ENCODE peak calls at places on chromosomes 3 and 15, in seven cellular contexts. A is GM23338, R is neural progenitor cell, E is PC-3, Y is SK-N-SH, I is PC-9, X is MM.1S. N is an unnamed sample. For H3F3A and H4K20me1, the result is how much of the 10 kb centered on the place peaks cover.

GRCh38 chr3:188043891-188044290 is 110.1 kb upstream of the LPP start:
- DNase-seq in E (no peak), I (no peak), A (no peak), R (no peak), Y (no peak), X (no peak), N (no peak)

GRCh38 chr15:56286213-56286612 is 42.5 kb upstream of the RFX7 start:
- DNase-seq in Y (no peak), R (peak), E (no peak), I (no peak), X (peak), A (peak), N (no peak)

GRCh38 chr15:49620174-49620573 is 444 bp downstream of the FAM227B start:
- DNase-seq in X (peak), I (no peak), Y (no peak), E (peak), R (no peak), A (peak), N (peak)

GRCh38 chr15:29103825-29104565 is 165.6 kb downstream of the NSMCE3 start:
- DNase-seq in R (peak), Y (no peak), I (peak), X (no peak), E (peak), A (peak), N (peak)

GRCh38 chr3:134104031-134104430 is 74.3 kb upstream of the SLCO2A1 start:
- DNase-seq in X (no peak), R (no peak), I (no peak), A (no peak), E (peak), Y (no peak), N (peak)

GRCh38 chr15:91593081-91593480 is 260.4 kb upstream of the SLCO3A1 start:
- DNase-seq in E (no peak), I (no peak), Y (no peak), R (no peak), A (no peak), X (peak), N (peak)

GRCh38 chr3:52088445-52089367 is 32.3 kb upstream of the DUSP7 start:
- DNase-seq in X (no peak), Y (peak), R (peak), A (no peak), I (no peak), E (no peak), N (peak)

GRCh38 chr3:174229916-174230315 is 629.2 kb upstream of the NAALADL2 start:
- DNase-seq in R (no peak), A (no peak), Y (no peak), E (no peak), X (no peak), I (no peak), N (peak)

GRCh38 chr3:115321396-115321795 is 174.3 kb upstream of the ZBTB20 start:
- DNase-seq in E (peak), I (no peak), R (no peak), X (no peak), Y (no peak), A (no peak), N (peak)

GRCh38 chr3:354433-354832 is 157.9 kb downstream of the CHL1 start:
- DNase-seq in I (peak), A (peak), X (peak), R (peak), Y (peak), E (peak), N (peak)

GRCh38 chr3:177050466-177051237 is 146.6 kb downstream of the TBL1XR1 start:
- DNase-seq in X (peak), E (peak), I (no peak), Y (peak), A (peak), R (peak), N (peak)
- H3F3A ChIP-seq in X (under half), E (under half), I (half or more), Y (under half), A (under half), R (under half), N (under half)

DNA sequence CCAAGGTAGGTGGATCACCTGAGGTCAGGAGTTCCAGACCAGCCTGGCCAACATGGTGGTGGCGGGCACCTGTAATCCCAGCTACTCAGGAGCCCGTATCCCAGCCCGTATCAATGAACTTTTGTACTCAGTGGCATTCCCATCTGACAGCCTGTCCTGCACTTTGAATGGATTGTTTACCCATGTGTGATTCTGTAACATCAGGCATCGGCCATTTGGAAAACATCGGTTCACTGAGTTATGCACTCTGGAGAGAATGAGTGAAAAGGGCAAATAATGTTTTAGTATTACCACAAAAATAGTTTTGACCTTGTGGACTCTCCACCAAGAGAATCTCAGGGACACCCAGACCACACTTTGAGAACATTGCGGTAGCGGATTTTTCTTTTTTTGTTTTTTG is 13.6 kb downstream of the KLHL25 start:
- DNase-seq in A (no peak), X (no peak), R (no peak), Y (no peak), E (no peak), I (no peak), N (no peak)
- H4K20me1 ChIP-seq in A (half or more), X (under half), R (half or more), Y (under half), E (under half), I (under half), N (under half)

GRCh38 chr15:76333720-76334437 is 2.7 kb upstream of the ISL2 start:
- DNase-seq in I (no peak), Y (peak), A (peak), E (peak), R (peak), X (no peak), N (no peak)
- H2AFZ ChIP-seq in I (no peak), Y (no peak), A (no peak), E (no peak), R (no peak), X (no peak), N (no peak)

DNA sequence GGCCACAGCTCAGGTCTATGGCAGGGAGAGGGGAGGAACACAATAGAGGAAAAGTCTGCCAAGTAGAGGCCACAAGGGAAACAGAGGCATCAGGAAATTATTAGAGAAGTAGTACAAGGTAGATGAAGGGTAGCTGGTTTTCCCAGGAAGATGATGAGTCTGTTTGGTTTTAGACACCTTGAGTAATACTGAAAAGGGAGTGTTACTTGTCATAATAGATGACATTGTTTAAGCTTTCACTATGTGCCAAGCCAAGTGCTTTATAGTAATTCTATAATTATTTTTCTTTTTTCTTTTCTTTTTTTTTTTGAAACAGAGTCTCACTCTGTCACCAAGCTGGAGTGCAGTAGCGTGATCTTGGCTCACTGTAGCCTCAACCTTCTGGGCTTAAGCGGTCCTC is 13.7 kb downstream of the PXK start:
- DNase-seq in X (no peak), A (no peak), E (no peak), I (no peak), R (no peak), Y (no peak), N (no peak)
- H3F3A ChIP-seq in X (under half), A (under half), E (under half), I (under half), R (under half), Y (under half), N (under half)

GRCh38 chr15:80982839-80983238 is 6.8 kb downstream of the MESD start:
- DNase-seq in X (no peak), Y (no peak), I (no peak), A (no peak), R (no peak), E (no peak), N (no peak)

GRCh38 chr15:80984856-80985255 is 4.8 kb downstream of the MESD start:
- DNase-seq in Y (no peak), E (no peak), X (no peak), A (no peak), I (no peak), R (no peak), N (peak)

GRCh38 chr15:80978685-80979084 is 10.9 kb downstream of the MESD start:
- DNase-seq in X (no peak), Y (no peak), A (no peak), I (no peak), E (peak), R (no peak), N (peak)

GRCh38 chr15:80979538-80980200 is 9.9 kb downstream of the MESD start:
- DNase-seq in Y (no peak), E (no peak), I (no peak), X (no peak), A (no peak), R (no peak), N (no peak)

GRCh38 chr15:80982205-80982604 is 7.4 kb downstream of the MESD start:
- DNase-seq in E (no peak), R (no peak), Y (no peak), X (no peak), I (no peak), A (peak), N (no peak)
- H4K20me1 ChIP-seq in E (under half), R (half or more), Y (under half), X (under half), I (under half), A (under half), N (under half)

GRCh38 chr15:74489518-74490338 is 28.8 kb upstream of the UBL7 start:
- DNase-seq in R (peak), E (peak), X (peak), A (peak), I (peak), Y (peak), N (peak)
- H2AFZ ChIP-seq in R (peak), E (no peak), X (peak), A (peak), I (no peak), Y (no peak), N (no peak)